ENCODE peak calls at places on chromosome 1, in ten cellular contexts. L is hepatocyte, P is suprapubic skin, I is Calu3, V is PC-3, Y is MM.1S, W is osteocyte, F is sigmoid colon, K is Peyer's patch, R is fibroblast of mammary gland. J is an unnamed sample.
A peak's percentile ranks its signal among the peaks of the same experiment; 100 is the strongest.

GRCh38 chr1:9685833-9686232 is 34.3 kb downstream of the PIK3CD start:
- DNase-seq in L (no peak), P (no peak), I (no peak), V (no peak), Y (no peak), W (no peak), F (no peak), K (no peak), R (no peak), J (no peak)

GRCh38 chr1:99348375-99349132 is 84.3 kb downstream of the PLPPR4 start:
- DNase-seq in L (no peak), P (no peak), I (no peak), V (no peak), Y (no peak), W (no peak), F (no peak), K (no peak), R (no peak), J (no peak)

GRCh38 chr1:2431503-2431902 is 19.1 kb upstream of the PEX10 start:
- DNase-seq in L (no peak), P (no peak), I (no peak), V (no peak), Y (no peak), W (no peak), F (no peak), K (no peak), R (no peak), J (no peak)

GRCh38 chr1:78839704-78840277 is 166.7 kb downstream of the ADGRL4 start:
- DNase-seq in L (peak; percentile 69), P (no peak), I (peak; percentile 49), V (peak; percentile 85), Y (peak; percentile 61), W (no peak), F (no peak), K (no peak), R (peak; percentile 63), J (no peak)

GRCh38 chr1:111733996-111734369 is 5.2 kb downstream of the INKA2 start:
- DNase-seq in L (no peak), P (no peak), I (no peak), V (no peak), Y (no peak), W (no peak), F (no peak), K (no peak), R (no peak), J (no peak)

GRCh38 chr1:207911983-207912760 is 1.2 kb upstream of the CD34 start:
- DNase-seq in L (no peak), P (no peak), I (no peak), V (peak; percentile 36), Y (no peak), W (no peak), F (no peak), K (no peak), R (peak; percentile 28), J (no peak)

GRCh38 chr1:240310226-240310925 is 218.7 kb downstream of the FMN2 start:
- DNase-seq in L (no peak), P (no peak), I (no peak), V (peak; percentile 68), Y (no peak), W (no peak), F (no peak), K (no peak), R (peak; percentile 86), J (no peak)

GRCh38 chr1:156475568-156476500 is 24.7 kb downstream of the MEF2D start:
- DNase-seq in L (no peak), P (peak; percentile 94), I (no peak), V (no peak), Y (no peak), W (no peak), F (peak; percentile 99), K (peak; percentile 79), R (peak; percentile 95), J (no peak)

GRCh38 chr1:24900985-24901781 is 28.9 kb downstream of the RUNX3 start:
- DNase-seq in L (no peak), P (peak; percentile 34), I (no peak), V (no peak), Y (no peak), W (no peak), F (no peak), K (peak; percentile 41), R (no peak), J (peak; percentile 16)

GRCh38 chr1:58782308-58783089 is 1.3 kb downstream of the JUN start:
- DNase-seq in L (peak; percentile 47), P (peak; percentile 82), I (peak; percentile 60), V (peak; percentile 45), Y (peak; percentile 55), W (peak; percentile 86), F (peak; percentile 85), K (peak; percentile 86), R (no peak), J (peak; percentile 60)

GRCh38 chr1:23651069-23651808 is 40.4 kb upstream of the RPL11 start:
- DNase-seq in L (no peak), P (peak; percentile 76), I (no peak), V (peak; percentile 14), Y (no peak), W (no peak), F (peak; percentile 82), K (no peak), R (peak; percentile 72), J (no peak)

GRCh38 chr1:91613594-91613993 is 112.9 kb downstream of the CDC7 start:
- DNase-seq in L (no peak), P (no peak), I (peak; percentile 50), V (peak; percentile 81), Y (no peak), W (no peak), F (no peak), K (no peak), R (no peak), J (no peak)

GRCh38 chr1:91619881-91620280 is 119.2 kb downstream of the CDC7 start:
- DNase-seq in L (no peak), P (no peak), I (no peak), V (no peak), Y (no peak), W (no peak), F (no peak), K (no peak), R (peak; percentile 38), J (no peak)

GRCh38 chr1:91621360-91621759 is 120.7 kb downstream of the CDC7 start:
- DNase-seq in L (no peak), P (no peak), I (no peak), V (no peak), Y (no peak), W (no peak), F (no peak), K (no peak), R (no peak), J (no peak)

GRCh38 chr1:91621907-91622306 is 121.3 kb downstream of the CDC7 start:
- DNase-seq in L (no peak), P (no peak), I (no peak), V (no peak), Y (no peak), W (no peak), F (no peak), K (no peak), R (no peak), J (no peak)

DNA sequence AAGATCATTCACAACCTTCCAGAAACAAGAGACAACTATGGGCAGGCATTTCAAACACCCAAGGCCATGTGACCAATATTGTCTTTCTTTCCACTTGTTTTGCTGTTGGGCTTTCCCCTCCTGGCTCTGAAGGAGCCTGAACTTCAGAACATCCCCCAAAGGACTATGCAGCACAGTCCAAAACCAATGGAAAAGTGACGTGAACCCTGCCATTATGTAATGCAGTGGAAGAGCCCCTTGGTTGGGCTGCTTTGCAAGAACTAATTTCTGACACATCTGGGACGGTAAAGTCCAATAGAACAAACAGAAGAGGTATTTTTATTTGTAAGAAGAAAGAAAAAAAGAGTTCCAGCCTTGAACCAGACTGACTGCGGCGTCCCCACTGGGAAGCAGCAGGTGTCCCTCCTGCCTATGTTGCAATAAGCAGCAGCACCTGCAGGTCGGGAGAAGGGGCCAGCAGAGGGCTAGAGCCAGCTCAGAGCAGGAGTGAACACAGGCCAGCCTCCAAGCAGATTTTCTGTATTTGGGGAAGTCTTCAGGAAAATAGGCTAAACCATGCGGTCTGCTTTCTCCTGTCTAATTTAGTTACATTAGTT is 116.7 kb downstream of the CDC7 start:
- DNase-seq in L (peak; percentile 74), P (no peak), I (peak; percentile 69), V (peak; percentile 28), Y (no peak), W (no peak), F (peak; percentile 84), K (peak; percentile 52), R (no peak), J (no peak)
- TF ChIP-seq CTCF in L (peak; percentile 45), P (no peak), I (no peak), V (peak; percentile 35), Y (no peak), W (peak; percentile 39), F (no peak), K (no peak), R (no peak), J (no peak)

DNA sequence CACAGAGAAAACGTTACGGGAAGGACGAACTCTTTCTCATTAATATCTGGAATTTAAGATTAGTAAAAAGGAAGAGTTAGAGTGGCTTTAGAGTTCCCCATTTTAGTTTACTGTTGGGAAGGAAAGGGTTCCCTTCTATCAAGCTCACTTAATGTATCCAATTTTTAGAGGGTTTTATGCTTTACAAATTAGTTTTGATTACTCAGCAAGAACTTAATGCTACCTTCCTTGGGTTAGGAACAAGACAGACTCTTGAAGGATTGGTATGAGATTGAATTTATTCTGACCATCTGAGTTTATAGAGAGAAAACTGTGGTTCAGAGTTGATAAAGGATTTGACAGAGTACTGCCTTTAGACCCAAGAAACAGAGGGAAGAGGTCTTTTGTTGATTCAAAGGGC is 29.5 kb upstream of the RGS4 start:
- DNase-seq in L (no peak), P (no peak), I (no peak), V (no peak), Y (no peak), W (no peak), F (no peak), K (no peak), R (no peak), J (no peak)
- TF ChIP-seq CTCF in L (no peak), P (no peak), I (no peak), V (no peak), Y (no peak), W (no peak), F (no peak), K (no peak), R (no peak), J (no peak)

DNA sequence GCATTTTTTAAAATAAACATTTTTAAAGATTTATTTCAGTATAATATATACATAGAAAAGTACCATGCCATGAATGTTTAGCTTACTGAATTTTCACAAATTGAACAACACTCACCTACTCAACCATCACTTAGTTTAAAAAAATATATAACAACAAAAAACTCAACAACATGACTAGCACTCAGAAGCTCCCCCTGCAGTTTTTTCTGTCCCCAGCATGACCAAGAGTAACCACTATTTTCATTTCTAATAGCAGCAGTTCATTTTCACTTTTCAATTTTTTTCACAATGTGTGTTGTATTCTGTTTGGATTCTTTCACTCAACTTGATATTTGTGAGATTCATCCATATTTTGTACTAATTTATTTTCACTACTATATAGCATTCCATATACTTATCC is 162.3 kb upstream of the POGK start:
- DNase-seq in L (no peak), P (no peak), I (no peak), V (no peak), Y (no peak), W (no peak), F (no peak), K (no peak), R (no peak), J (no peak)
- TF ChIP-seq CTCF in L (no peak), P (no peak), I (no peak), V (peak; percentile 29), Y (peak; percentile 27), W (no peak), F (no peak), K (no peak), R (no peak), J (no peak)

GRCh38 chr1:30670195-30671060 is 53.0 kb downstream of the MATN1 start:
- DNase-seq in L (no peak), P (peak; percentile 86), I (no peak), V (peak; percentile 39), Y (no peak), W (no peak), F (no peak), K (no peak), R (peak; percentile 95), J (no peak)
- TF ChIP-seq CTCF in L (no peak), P (no peak), I (no peak), V (no peak), Y (no peak), W (no peak), F (no peak), K (no peak), R (no peak), J (no peak)

J was measured in natural killer cell.